ENCODE peak calls at places on chromosomes 11 and 22, in seven cellular contexts. S is COR-L47; U is fibroblast of the aortic adventitia; T is NCI-H2107; X is stimulated activated CD4-positive, alpha-beta T cell treated with anti-CD3 and anti-CD28 coated beads, Interleukin-2, amount 100 ng/mL, for 48 hours; N is SHP77; H is gastrocnemius medialis. F is an unnamed sample.

GRCh38 chr11:8067567-8067928 is 13.5 kb upstream of the TUB start:
- DNase-seq in X (no peak), U (no peak), T (no peak), H (no peak), S (no peak), N (no peak), F (no peak)

GRCh38 chr11:10298342-10298741 is 4.3 kb upstream of the SBF2 start:
- DNase-seq in U (peak; percentile 46), X (no peak), T (no peak), S (no peak), H (no peak), N (peak; percentile 38), F (no peak)

GRCh38 chr22:39120983-39121382 is 23.9 kb downstream of the APOBEC3H start:
- DNase-seq in T (no peak), H (no peak), S (no peak), N (no peak), X (no peak), U (no peak), F (no peak)

GRCh38 chr11:1223346-1224108 is 661 bp downstream of the MUC5B start:
- DNase-seq in U (no peak), N (no peak), T (no peak), H (no peak), X (no peak), S (peak; percentile 69), F (no peak)

GRCh38 chr11:17479284-17480214 is 2.9 kb upstream of the ABCC8 start:
- DNase-seq in U (peak; percentile 17), N (peak; percentile 34), X (no peak), T (no peak), S (peak; percentile 54), H (no peak), F (no peak)

GRCh38 chr22:44523981-44524759 is 26.1 kb upstream of the RTL6 start:
- DNase-seq in T (no peak), N (no peak), X (no peak), U (peak; percentile 97), H (no peak), S (no peak), F (no peak)

GRCh38 chr11:9201372-9202162 is 63.6 kb downstream of the DENND5A start:
- DNase-seq in N (no peak), S (no peak), H (no peak), X (no peak), T (no peak), U (no peak), F (no peak)

GRCh38 chr11:70191495-70192140 is 11.5 kb upstream of the FADD start:
- DNase-seq in T (peak; percentile 34), X (peak; percentile 72), N (peak; percentile 51), H (peak; percentile 40), U (peak; percentile 47), S (peak; percentile 68), F (no peak)

GRCh38 chr11:126751242-126751641 is 249.3 kb downstream of the KIRREL3 start:
- DNase-seq in H (no peak), T (no peak), N (no peak), U (peak; percentile 46), S (no peak), X (no peak), F (no peak)

GRCh38 chr11:103744496-103745153 is 291.8 kb upstream of the DDI1 start:
- DNase-seq in U (no peak), H (no peak), S (no peak), N (no peak), T (no peak), X (no peak), F (no peak)

GRCh38 chr11:122440783-122441701 is 214.5 kb upstream of the UBASH3B start:
- DNase-seq in S (no peak), X (no peak), U (peak; percentile 27), T (no peak), N (no peak), H (peak; percentile 28), F (no peak)

GRCh38 chr22:21052715-21053459 is 7.1 kb downstream of the LRRC74B start:
- DNase-seq in S (no peak), T (no peak), N (no peak), U (no peak), H (no peak), X (no peak), F (no peak)

GRCh38 chr11:117572129-117572528 is 224.9 kb downstream of the DSCAML1 start:
- DNase-seq in H (no peak), T (no peak), X (no peak), U (no peak), S (no peak), N (no peak), F (no peak)

GRCh38 chr11:59187587-59187986 is 15.7 kb downstream of the DTX4 start:
- DNase-seq in U (no peak), N (no peak), H (peak; percentile 68), X (no peak), T (no peak), S (no peak), F (no peak)

GRCh38 chr11:3225159-3225758 is 6.6 kb upstream of the MRGPRG start:
- DNase-seq in T (no peak), H (no peak), S (no peak), U (no peak), N (no peak), X (no peak), F (no peak)

GRCh38 chr22:44623771-44624510 is 78.1 kb upstream of the PRR5 start:
- DNase-seq in S (peak; percentile 20), N (peak; percentile 61), X (no peak), T (peak; percentile 28), H (no peak), U (peak; percentile 34), F (no peak)

GRCh38 chr11:77779935-77780334 is 40.6 kb downstream of the RSF1 start:
- DNase-seq in X (no peak), N (no peak), H (no peak), U (peak; percentile 56), S (no peak), T (no peak), F (no peak)

GRCh38 chr11:47946682-47947575 is 33.4 kb upstream of the PTPRJ start:
- DNase-seq in X (no peak), H (peak; percentile 85), N (no peak), U (peak; percentile 99), T (no peak), S (no peak), F (no peak)

GRCh38 chr11:23021287-23021863 is 161.1 kb upstream of the CCDC179 start:
- DNase-seq in N (no peak), S (peak; percentile 32), U (peak; percentile 18), X (peak; percentile 1), T (no peak), H (no peak), F (no peak)

GRCh38 chr22:23256986-23257888 is 76.9 kb downstream of the BCR start:
- DNase-seq in U (peak; percentile 79), X (no peak), T (no peak), N (no peak), H (peak; percentile 50), S (no peak), F (no peak)

GRCh38 chr11:18466402-18466801 is 10.7 kb downstream of the LDHAL6A start:
- DNase-seq in N (no peak), S (no peak), U (no peak), X (no peak), H (no peak), T (no peak), F (no peak)

GRCh38 chr11:1516273-1517067 is 29.9 kb upstream of the MOB2 start:
- DNase-seq in N (no peak), T (no peak), S (no peak), H (no peak), U (no peak), X (no peak), F (no peak)

GRCh38 chr22:31244943-31245451 is 32.9 kb downstream of the LIMK2 start:
- DNase-seq in H (no peak), U (no peak), X (no peak), N (no peak), T (no peak), S (no peak), F (no peak)

GRCh38 chr22:30310881-30311771 is 15.6 kb downstream of the TBC1D10A start:
- DNase-seq in X (no peak), H (peak; percentile 69), N (no peak), S (no peak), U (peak; percentile 95), T (no peak), F (no peak)

GRCh38 chr22:26692215-26692614 is 34.8 kb downstream of the MIAT start:
- DNase-seq in S (no peak), H (no peak), U (no peak), N (no peak), X (no peak), T (no peak), F (no peak)

GRCh38 chr22:37782340-37783168 is 25.2 kb upstream of the GCAT start:
- DNase-seq in N (no peak), U (no peak), S (no peak), X (no peak), T (no peak), H (no peak), F (no peak)

GRCh38 chr22:32204856-32205722 is at the start of gene RFPL2:
- DNase-seq in H (no peak), N (peak; percentile 64), T (peak; percentile 28), X (no peak), U (peak; percentile 9), S (peak; percentile 64), F (peak; percentile 16)

GRCh38 chr22:21457023-21457787 is 10.0 kb upstream of the TMEM191C start:
- DNase-seq in S (no peak), N (no peak), H (no peak), U (no peak), X (no peak), T (no peak), F (no peak)

GRCh38 chr11:21625982-21626381 is 566.9 kb upstream of the ANO5 start:
- DNase-seq in N (no peak), S (no peak), X (no peak), U (no peak), H (peak; percentile 18), T (no peak), F (no peak)

GRCh38 chr22:23183107-23183698 is 2.9 kb downstream of the BCR start:
- DNase-seq in S (peak; percentile 42), U (peak; percentile 53), H (no peak), T (no peak), N (peak; percentile 23), X (no peak), F (no peak)

F was measured in NCI-H1417 treated with DMSO at 0.1 percent for 48 hours.